ENCODE peak calls at places on chromosomes 5 and 9, in four cellular contexts. C, E, P and Y are unnamed samples.
A peak's percentile ranks its signal among the peaks of the same experiment; 100 is the strongest.

GRCh38 chr9:36834736-36835135 is 199.3 kb downstream of the PAX5 start:
- DNase-seq in C (no peak), E (no peak), P (no peak), Y (peak; percentile 29)

GRCh38 chr5:99191181-99191775 is 262.5 kb upstream of the CHD1 start:
- DNase-seq in C (no peak), E (no peak), P (no peak), Y (no peak)

GRCh38 chr9:102631559-102631958 is 363.6 kb upstream of the CYLC2 start:
- DNase-seq in C (no peak), E (no peak), P (peak; percentile 2), Y (no peak)

GRCh38 chr9:72497476-72498065 is 23.8 kb upstream of the TMC1 start:
- DNase-seq in C (no peak), E (no peak), P (no peak), Y (no peak)

GRCh38 chr9:136784249-136784996 is 6.7 kb upstream of the TMEM141 start:
- DNase-seq in C (no peak), E (no peak), P (no peak), Y (no peak)

GRCh38 chr5:93461751-93462150 is 119.3 kb downstream of the NR2F1-AS1 start:
- DNase-seq in C (no peak), E (no peak), P (no peak), Y (no peak)

GRCh38 chr5:167634432-167634831 is 657.0 kb upstream of the WWC1 start:
- DNase-seq in C (no peak), E (no peak), P (no peak), Y (no peak)

GRCh38 chr9:6605202-6605601 is 40.3 kb downstream of the GLDC start:
- DNase-seq in C (no peak), E (no peak), P (no peak), Y (no peak)

GRCh38 chr5:53479656-53480473 is 564 bp upstream of the FST start:
- DNase-seq in C (peak; percentile 52), E (no peak), P (peak; percentile 73), Y (peak; percentile 80)

GRCh38 chr5:136901-137300 is 44.9 kb downstream of the PLEKHG4B start:
- DNase-seq in C (no peak), E (no peak), P (no peak), Y (no peak)

GRCh38 chr9:13970018-13970417 is 343.9 kb downstream of the NFIB start:
- DNase-seq in C (no peak), E (no peak), P (no peak), Y (no peak)

GRCh38 chr5:68242743-68243142 is 27.2 kb downstream of the PIK3R1 start:
- DNase-seq in C (no peak), E (no peak), P (no peak), Y (no peak)

GRCh38 chr5:68240196-68240595 is 24.6 kb downstream of the PIK3R1 start:
- DNase-seq in C (no peak), E (no peak), P (no peak), Y (no peak)

GRCh38 chr5:68240771-68241170 is 25.2 kb downstream of the PIK3R1 start:
- DNase-seq in C (no peak), E (no peak), P (no peak), Y (no peak)

GRCh38 chr5:68237715-68238114 is 22.2 kb downstream of the PIK3R1 start:
- DNase-seq in C (no peak), E (no peak), P (no peak), Y (no peak)

GRCh38 chr5:68239485-68239884 is 23.9 kb downstream of the PIK3R1 start:
- DNase-seq in C (peak; percentile 63), E (peak; percentile 73), P (peak; percentile 94), Y (peak; percentile 95)
- TF ChIP-seq EP300 in C (no peak), E (no peak), P (no peak), Y (peak; percentile 94)

GRCh38 chr9:97658707-97659106 is 25.1 kb downstream of the NCBP1 start:
- DNase-seq in C (no peak), E (no peak), P (no peak), Y (no peak)
- TF ChIP-seq CTCF in C (no peak), E (no peak), P (no peak), Y (no peak)

DNA sequence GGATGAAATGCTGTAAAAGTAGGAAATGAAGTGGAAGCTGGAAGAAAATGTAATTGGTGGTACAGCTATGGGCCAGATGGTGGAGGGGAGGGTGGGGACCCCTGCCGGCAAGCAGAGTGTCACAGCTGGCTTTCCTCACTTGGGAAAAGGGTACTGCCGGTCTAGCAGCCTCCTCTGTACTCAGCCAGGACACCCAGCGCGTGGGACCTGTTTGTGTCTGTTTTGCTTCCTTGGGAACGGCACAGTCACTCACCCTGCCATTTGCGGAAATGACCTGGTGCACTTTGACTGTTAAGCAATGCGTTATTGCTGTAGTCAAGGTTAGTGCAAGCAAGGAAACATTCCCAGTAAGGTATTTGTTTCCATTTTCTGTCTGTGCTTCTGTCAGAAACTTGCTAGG is 10.1 kb downstream of the TMEM252 start:
- DNase-seq in C (peak; percentile 61), E (peak; percentile 20), P (peak; percentile 80), Y (peak; percentile 87)
- TF ChIP-seq EP300 in C (peak; percentile 91), E (no peak), P (peak; percentile 83), Y (no peak)

GRCh38 chr5:172183881-172184280 is 4.1 kb downstream of the STK10 start:
- DNase-seq in C (no peak), E (no peak), P (no peak), Y (no peak)

GRCh38 chr5:172182291-172182690 is 5.7 kb downstream of the STK10 start:
- DNase-seq in C (no peak), E (no peak), P (no peak), Y (no peak)

GRCh38 chr5:172186114-172186695 is 1.8 kb downstream of the STK10 start:
- DNase-seq in C (no peak), E (no peak), P (no peak), Y (peak; percentile 39)

GRCh38 chr5:172187118-172188032 is 649 bp downstream of the STK10 start:
- DNase-seq in C (peak; percentile 63), E (peak; percentile 33), P (peak; percentile 44), Y (peak; percentile 82)

DNA sequence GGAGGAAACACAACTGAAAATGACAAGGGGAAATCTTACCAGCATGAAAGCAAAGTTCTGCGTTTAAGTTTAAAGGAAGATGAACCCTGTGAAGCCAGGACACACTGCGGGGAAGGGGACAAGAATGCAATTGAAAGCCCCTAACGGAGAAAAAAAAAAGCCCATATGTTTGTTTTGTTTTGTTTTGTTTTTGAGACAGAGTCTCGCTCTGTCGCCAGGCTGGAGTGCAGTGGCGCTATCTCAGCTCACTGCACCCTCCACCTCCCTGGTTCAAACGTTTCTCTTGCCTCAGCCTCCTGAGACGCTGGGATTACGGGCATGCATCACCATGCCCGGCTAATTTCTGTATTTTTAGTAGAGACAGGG is 2.9 kb downstream of the STK10 start:
- DNase-seq in C (no peak), E (no peak), P (no peak), Y (no peak)
- TF ChIP-seq CTCF in C (no peak), E (no peak), P (no peak), Y (no peak)

GRCh38 chr5:9889511-9889910 is 259.4 kb upstream of the TAS2R1 start:
- DNase-seq in C (no peak), E (no peak), P (no peak), Y (no peak)

GRCh38 chr5:9894571-9895304 is 264.6 kb upstream of the TAS2R1 start:
- DNase-seq in C (no peak), E (no peak), P (no peak), Y (no peak)

GRCh38 chr5:9898319-9898718 is 268.2 kb upstream of the TAS2R1 start:
- DNase-seq in C (no peak), E (no peak), P (peak; percentile 5), Y (no peak)

GRCh38 chr5:9892696-9893095 is 262.5 kb upstream of the TAS2R1 start:
- DNase-seq in C (no peak), E (no peak), P (no peak), Y (no peak)

DNA sequence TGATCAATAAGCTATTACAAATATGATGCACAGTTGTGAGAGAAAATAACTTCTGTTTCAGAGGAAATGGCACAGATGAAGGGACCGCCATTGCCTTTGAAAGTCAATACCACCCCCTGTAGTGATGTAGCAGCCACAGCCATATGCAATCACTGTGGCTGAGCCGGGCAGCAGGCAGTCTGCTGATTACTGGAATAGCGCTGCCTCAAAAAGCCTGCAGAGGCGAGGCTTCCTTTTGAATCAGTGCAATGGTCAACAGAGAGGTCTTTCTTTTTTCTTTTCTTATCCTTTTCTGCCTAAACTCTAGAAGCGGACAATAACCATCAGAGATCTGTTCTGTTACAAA is 265.1 kb upstream of the TAS2R1 start:
- DNase-seq in C (no peak), E (no peak), P (no peak), Y (no peak)
- TF ChIP-seq EP300 in C (no peak), E (no peak), P (no peak), Y (no peak)

DNA sequence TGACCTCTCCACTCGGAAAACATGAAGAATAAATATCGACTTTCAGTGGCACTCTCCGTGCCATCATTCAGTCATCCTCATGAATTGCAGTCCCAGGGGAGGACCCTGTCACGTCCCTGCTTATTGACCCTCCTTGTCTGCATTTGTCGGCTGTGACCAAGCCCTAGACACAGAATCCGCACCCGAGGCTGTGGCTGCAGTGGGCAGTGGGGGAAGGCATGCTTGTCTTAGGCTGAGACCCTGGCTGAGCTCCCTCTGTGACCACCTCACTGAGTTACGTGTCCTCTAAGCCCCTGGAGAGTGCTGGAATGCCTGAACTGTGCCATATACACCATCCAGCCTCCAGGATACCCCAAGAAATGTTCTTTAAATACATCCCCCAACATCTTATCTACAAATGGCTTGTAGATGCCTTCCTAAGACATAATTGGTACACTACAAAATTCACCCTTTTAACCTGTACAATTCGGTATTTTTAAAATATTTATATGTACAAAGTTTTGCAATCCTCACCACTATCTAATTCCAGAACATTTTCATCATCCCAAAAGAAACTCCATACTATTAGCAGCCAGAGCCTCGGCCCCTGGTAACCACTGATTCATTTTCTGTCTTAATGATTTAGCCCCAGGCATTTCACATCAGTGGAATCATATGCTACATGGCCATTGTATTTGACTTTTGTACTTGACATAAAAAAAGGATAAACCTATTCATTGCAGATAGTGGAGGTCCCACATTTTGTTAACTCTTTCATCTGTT is 80.8 kb upstream of the ICE1 start:
- DNase-seq in C (no peak), E (no peak), P (no peak), Y (no peak)
- TF ChIP-seq CTCF in C (no peak), E (no peak), P (no peak), Y (no peak)

DNA sequence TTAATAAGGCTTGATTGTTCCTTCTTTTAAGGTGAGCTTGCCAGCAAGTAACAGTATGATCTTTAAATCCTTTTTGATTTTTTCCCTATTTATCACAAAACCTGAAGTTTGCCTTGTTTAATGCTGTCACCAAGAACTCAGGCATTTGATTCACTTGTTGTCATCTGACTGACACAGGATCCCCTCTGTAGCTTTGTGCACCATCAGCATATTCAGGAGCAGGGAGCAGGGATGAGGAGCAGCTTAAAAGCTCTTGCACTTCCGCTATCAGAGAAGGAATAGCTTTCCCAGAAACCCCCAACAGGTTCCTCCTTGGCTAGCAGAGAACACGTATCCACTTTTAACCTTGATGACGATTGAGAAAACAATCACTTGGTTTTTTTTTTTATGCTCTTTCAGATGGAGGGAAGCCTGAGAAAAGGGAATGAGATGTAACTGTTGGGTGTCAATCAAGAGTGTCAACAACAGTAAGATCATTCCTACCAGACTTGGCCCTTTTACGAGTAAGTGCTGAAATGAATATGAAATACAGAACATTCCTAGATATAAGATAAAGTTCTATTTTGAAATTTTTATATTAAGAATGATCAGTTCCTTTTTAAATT is 433.1 kb upstream of the CDH18 start:
- DNase-seq in C (no peak), E (no peak), P (no peak), Y (no peak)
- TF ChIP-seq EP300 in C (no peak), E (no peak), P (no peak), Y (no peak)

GRCh38 chr5:73783823-73784222 is 157.8 kb downstream of the ARHGEF28 start:
- DNase-seq in C (no peak), E (no peak), P (peak; percentile 26), Y (no peak)
- TF ChIP-seq CTCF in C (no peak), E (no peak), P (peak; percentile 46), Y (no peak)